ENCODE peak calls at places on chromosomes 12 and 14, in eight cellular contexts. One of them, this sample, is unnamed.

GRCh38 chr14:70188608-70189540 is at the start of gene SLC8A3:
- DNase-seq in iPS DF 6.9: no peak
- DNase-seq in nephron progenitor cell: peak
- DNase-seq in lower leg skin: no peak
- DNase-seq in Calu3: peak
- DNase-seq in CD14-positive monocyte: no peak
- DNase-seq in GM20000: peak
- DNase-seq in kidney glomerular epithelial cell: peak
- DNase-seq in this sample: peak

GRCh38 chr12:18074001-18074400 is 16.0 kb downstream of the RERGL start:
- DNase-seq in iPS DF 6.9: no peak
- DNase-seq in nephron progenitor cell: no peak
- DNase-seq in lower leg skin: no peak
- DNase-seq in Calu3: no peak
- DNase-seq in CD14-positive monocyte: no peak
- DNase-seq in GM20000: no peak
- DNase-seq in kidney glomerular epithelial cell: no peak
- DNase-seq in this sample: no peak

GRCh38 chr12:76037130-76038105 is 5.8 kb upstream of the PHLDA1 start:
- DNase-seq in iPS DF 6.9: no peak
- DNase-seq in nephron progenitor cell: peak
- DNase-seq in lower leg skin: no peak
- DNase-seq in Calu3: peak
- DNase-seq in CD14-positive monocyte: no peak
- DNase-seq in GM20000: peak
- DNase-seq in kidney glomerular epithelial cell: peak
- DNase-seq in this sample: peak

GRCh38 chr12:12319501-12320322 is 30.3 kb downstream of the MANSC1 start:
- DNase-seq in iPS DF 6.9: no peak
- DNase-seq in nephron progenitor cell: peak
- DNase-seq in lower leg skin: no peak
- DNase-seq in Calu3: no peak
- DNase-seq in CD14-positive monocyte: no peak
- DNase-seq in GM20000: no peak
- DNase-seq in kidney glomerular epithelial cell: no peak
- DNase-seq in this sample: peak

GRCh38 chr12:24414421-24414820 is 465.0 kb upstream of the SOX5 start:
- DNase-seq in iPS DF 6.9: no peak
- DNase-seq in nephron progenitor cell: no peak
- DNase-seq in lower leg skin: no peak
- DNase-seq in Calu3: no peak
- DNase-seq in CD14-positive monocyte: no peak
- DNase-seq in GM20000: no peak
- DNase-seq in kidney glomerular epithelial cell: no peak
- DNase-seq in this sample: no peak

GRCh38 chr14:68800361-68800760 is 7.5 kb upstream of the ZFP36L1 start:
- DNase-seq in iPS DF 6.9: no peak
- DNase-seq in nephron progenitor cell: no peak
- DNase-seq in lower leg skin: no peak
- DNase-seq in Calu3: no peak
- DNase-seq in CD14-positive monocyte: no peak
- DNase-seq in GM20000: no peak
- DNase-seq in kidney glomerular epithelial cell: no peak
- DNase-seq in this sample: no peak

GRCh38 chr14:56118611-56119181 is 485 bp downstream of the PELI2 start:
- DNase-seq in iPS DF 6.9: no peak
- DNase-seq in nephron progenitor cell: peak
- DNase-seq in lower leg skin: no peak
- DNase-seq in Calu3: peak
- DNase-seq in CD14-positive monocyte: no peak
- DNase-seq in GM20000: peak
- DNase-seq in kidney glomerular epithelial cell: no peak
- DNase-seq in this sample: no peak

GRCh38 chr14:73491977-73492552 is 1.3 kb downstream of the RIOX1 start:
- DNase-seq in iPS DF 6.9: no peak
- DNase-seq in nephron progenitor cell: no peak
- DNase-seq in lower leg skin: no peak
- DNase-seq in Calu3: no peak
- DNase-seq in CD14-positive monocyte: no peak
- DNase-seq in GM20000: no peak
- DNase-seq in kidney glomerular epithelial cell: no peak
- DNase-seq in this sample: no peak

GRCh38 chr14:104844306-104845032 is 20.6 kb upstream of the CEP170B start:
- DNase-seq in iPS DF 6.9: no peak
- DNase-seq in nephron progenitor cell: no peak
- DNase-seq in lower leg skin: no peak
- DNase-seq in Calu3: no peak
- DNase-seq in CD14-positive monocyte: no peak
- DNase-seq in GM20000: no peak
- DNase-seq in kidney glomerular epithelial cell: no peak
- DNase-seq in this sample: no peak

GRCh38 chr14:75310295-75311059 is 31.8 kb downstream of the FOS start:
- DNase-seq in iPS DF 6.9: no peak
- DNase-seq in nephron progenitor cell: peak
- DNase-seq in lower leg skin: peak
- DNase-seq in Calu3: peak
- DNase-seq in CD14-positive monocyte: no peak
- DNase-seq in GM20000: no peak
- DNase-seq in kidney glomerular epithelial cell: peak
- DNase-seq in this sample: peak

This sample was measured in astrocyte.